ENCODE peak calls at places on chromosome 22, in ten cellular contexts. One of them, this sample, is unnamed.

GRCh38 chr22:38419121-38419863 is 35.7 kb downstream of the KCNJ4 start:
- DNase-seq in OCI-M1: no peak
- DNase-seq in A172: no peak
- DNase-seq in HuH-7.5: no peak
- DNase-seq in colonic mucosa: no peak
- DNase-seq in EH: no peak
- DNase-seq in D721Med: no peak
- DNase-seq in ovary: no peak
- DNase-seq in suprapubic skin: no peak
- DNase-seq in activated CD8-positive, alpha-beta T cell treated with anti-CD3 and anti-CD28 coated beads for 36 hours: no peak
- DNase-seq in this sample: no peak

GRCh38 chr22:29379258-29379657 is 9.1 kb downstream of the AP1B1 start:
- DNase-seq in activated CD8-positive, alpha-beta T cell treated with anti-CD3 and anti-CD28 coated beads for 36 hours: no peak
- DNase-seq in ovary: peak; percentile 12
- DNase-seq in suprapubic skin: no peak
- DNase-seq in OCI-M1: no peak
- DNase-seq in D721Med: no peak
- DNase-seq in A172: no peak
- DNase-seq in EH: no peak
- DNase-seq in colonic mucosa: no peak
- DNase-seq in HuH-7.5: no peak
- DNase-seq in this sample: no peak

GRCh38 chr22:49163960-49164690 is 663.5 kb downstream of the BRD1 start:
- DNase-seq in HuH-7.5: no peak
- DNase-seq in activated CD8-positive, alpha-beta T cell treated with anti-CD3 and anti-CD28 coated beads for 36 hours: no peak
- DNase-seq in suprapubic skin: no peak
- DNase-seq in D721Med: no peak
- DNase-seq in OCI-M1: no peak
- DNase-seq in colonic mucosa: no peak
- DNase-seq in ovary: no peak
- DNase-seq in A172: no peak
- DNase-seq in EH: no peak
- DNase-seq in this sample: no peak

GRCh38 chr22:48433647-48434046 is 1394.0 kb downstream of the BRD1 start:
- DNase-seq in A172: no peak
- DNase-seq in D721Med: no peak
- DNase-seq in ovary: no peak
- DNase-seq in EH: no peak
- DNase-seq in OCI-M1: no peak
- DNase-seq in colonic mucosa: no peak
- DNase-seq in HuH-7.5: no peak
- DNase-seq in activated CD8-positive, alpha-beta T cell treated with anti-CD3 and anti-CD28 coated beads for 36 hours: no peak
- DNase-seq in suprapubic skin: no peak
- DNase-seq in this sample: no peak

GRCh38 chr22:34414467-34415440 is 494.5 kb upstream of the LARGE1 start:
- DNase-seq in EH: peak; percentile 22
- DNase-seq in ovary: no peak
- DNase-seq in OCI-M1: peak; percentile 84
- DNase-seq in A172: peak; percentile 21
- DNase-seq in HuH-7.5: peak; percentile 23
- DNase-seq in D721Med: no peak
- DNase-seq in colonic mucosa: peak; percentile 62
- DNase-seq in suprapubic skin: no peak
- DNase-seq in activated CD8-positive, alpha-beta T cell treated with anti-CD3 and anti-CD28 coated beads for 36 hours: peak; percentile 54
- DNase-seq in this sample: peak; percentile 88

GRCh38 chr22:50206599-50206998 is 5.8 kb downstream of the SELENOO start:
- DNase-seq in activated CD8-positive, alpha-beta T cell treated with anti-CD3 and anti-CD28 coated beads for 36 hours: no peak
- DNase-seq in A172: no peak
- DNase-seq in ovary: no peak
- DNase-seq in D721Med: no peak
- DNase-seq in EH: peak; percentile 61
- DNase-seq in colonic mucosa: no peak
- DNase-seq in HuH-7.5: peak; percentile 88
- DNase-seq in suprapubic skin: no peak
- DNase-seq in OCI-M1: peak; percentile 30
- DNase-seq in this sample: peak; percentile 64

GRCh38 chr22:46803031-46803880 is 40.8 kb downstream of the TBC1D22A start:
- DNase-seq in EH: peak; percentile 14
- DNase-seq in D721Med: peak; percentile 33
- DNase-seq in OCI-M1: peak; percentile 72
- DNase-seq in HuH-7.5: peak; percentile 63
- DNase-seq in colonic mucosa: peak; percentile 43
- DNase-seq in activated CD8-positive, alpha-beta T cell treated with anti-CD3 and anti-CD28 coated beads for 36 hours: peak; percentile 77
- DNase-seq in ovary: no peak
- DNase-seq in A172: no peak
- DNase-seq in suprapubic skin: no peak
- DNase-seq in this sample: peak; percentile 60

GRCh38 chr22:44107341-44107740 is 73.4 kb upstream of the PARVG start:
- DNase-seq in EH: no peak
- DNase-seq in ovary: peak; percentile 3
- DNase-seq in suprapubic skin: no peak
- DNase-seq in D721Med: no peak
- DNase-seq in HuH-7.5: no peak
- DNase-seq in OCI-M1: no peak
- DNase-seq in activated CD8-positive, alpha-beta T cell treated with anti-CD3 and anti-CD28 coated beads for 36 hours: peak; percentile 41
- DNase-seq in colonic mucosa: no peak
- DNase-seq in A172: no peak
- DNase-seq in this sample: no peak

GRCh38 chr22:46380069-46380468 is 44.6 kb downstream of the TRMU start:
- DNase-seq in OCI-M1: no peak
- DNase-seq in A172: no peak
- DNase-seq in HuH-7.5: no peak
- DNase-seq in suprapubic skin: no peak
- DNase-seq in activated CD8-positive, alpha-beta T cell treated with anti-CD3 and anti-CD28 coated beads for 36 hours: no peak
- DNase-seq in EH: no peak
- DNase-seq in colonic mucosa: no peak
- DNase-seq in ovary: no peak
- DNase-seq in D721Med: no peak
- DNase-seq in this sample: no peak

GRCh38 chr22:42919199-42919598 is 62.1 kb upstream of the ARFGAP3 start:
- DNase-seq in A172: peak; percentile 66
- DNase-seq in OCI-M1: no peak
- DNase-seq in D721Med: no peak
- DNase-seq in suprapubic skin: no peak
- DNase-seq in colonic mucosa: no peak
- DNase-seq in HuH-7.5: no peak
- DNase-seq in activated CD8-positive, alpha-beta T cell treated with anti-CD3 and anti-CD28 coated beads for 36 hours: peak; percentile 35
- DNase-seq in ovary: no peak
- DNase-seq in EH: peak; percentile 75
- DNase-seq in this sample: peak; percentile 61

GRCh38 chr22:45877651-45878050 is 99.3 kb downstream of the WNT7B start:
- DNase-seq in activated CD8-positive, alpha-beta T cell treated with anti-CD3 and anti-CD28 coated beads for 36 hours: no peak
- DNase-seq in suprapubic skin: peak; percentile 60
- DNase-seq in colonic mucosa: no peak
- DNase-seq in EH: no peak
- DNase-seq in D721Med: no peak
- DNase-seq in HuH-7.5: no peak
- DNase-seq in ovary: no peak
- DNase-seq in A172: no peak
- DNase-seq in OCI-M1: no peak
- DNase-seq in this sample: no peak

GRCh38 chr22:39534591-39535301 is 2.2 kb upstream of the RPS19BP1 start:
- DNase-seq in suprapubic skin: peak; percentile 93
- DNase-seq in D721Med: no peak
- DNase-seq in OCI-M1: peak; percentile 86
- DNase-seq in colonic mucosa: peak; percentile 91
- DNase-seq in A172: no peak
- DNase-seq in ovary: peak; percentile 89
- DNase-seq in EH: peak; percentile 74
- DNase-seq in HuH-7.5: peak; percentile 76
- DNase-seq in activated CD8-positive, alpha-beta T cell treated with anti-CD3 and anti-CD28 coated beads for 36 hours: peak; percentile 94
- DNase-seq in this sample: peak; percentile 72

GRCh38 chr22:42645938-42646568 is 3.1 kb downstream of the CYB5R3 start:
- DNase-seq in HuH-7.5: no peak
- DNase-seq in A172: no peak
- DNase-seq in activated CD8-positive, alpha-beta T cell treated with anti-CD3 and anti-CD28 coated beads for 36 hours: no peak
- DNase-seq in ovary: peak; percentile 50
- DNase-seq in OCI-M1: no peak
- DNase-seq in D721Med: no peak
- DNase-seq in colonic mucosa: peak; percentile 71
- DNase-seq in EH: no peak
- DNase-seq in suprapubic skin: no peak
- DNase-seq in this sample: no peak

GRCh38 chr22:31272522-31273446 is 19.5 kb downstream of the PIK3IP1 start:
- DNase-seq in HuH-7.5: peak; percentile 69
- DNase-seq in suprapubic skin: no peak
- DNase-seq in A172: peak; percentile 38
- DNase-seq in colonic mucosa: peak; percentile 70
- DNase-seq in activated CD8-positive, alpha-beta T cell treated with anti-CD3 and anti-CD28 coated beads for 36 hours: peak; percentile 66
- DNase-seq in EH: peak; percentile 72
- DNase-seq in D721Med: no peak
- DNase-seq in ovary: peak; percentile 56
- DNase-seq in OCI-M1: peak; percentile 67
- DNase-seq in this sample: peak; percentile 68

GRCh38 chr22:19823638-19824196 is 31.0 kb downstream of the GNB1L start:
- DNase-seq in colonic mucosa: peak; percentile 12
- DNase-seq in HuH-7.5: no peak
- DNase-seq in ovary: no peak
- DNase-seq in D721Med: no peak
- DNase-seq in OCI-M1: no peak
- DNase-seq in activated CD8-positive, alpha-beta T cell treated with anti-CD3 and anti-CD28 coated beads for 36 hours: no peak
- DNase-seq in A172: no peak
- DNase-seq in EH: no peak
- DNase-seq in suprapubic skin: peak; percentile 59
- DNase-seq in this sample: peak; percentile 44

GRCh38 chr22:29842740-29843139 is 4.7 kb upstream of the ASCC2 start:
- DNase-seq in colonic mucosa: no peak
- DNase-seq in suprapubic skin: no peak
- DNase-seq in OCI-M1: peak; percentile 34
- DNase-seq in EH: peak; percentile 83
- DNase-seq in ovary: no peak
- DNase-seq in D721Med: no peak
- DNase-seq in activated CD8-positive, alpha-beta T cell treated with anti-CD3 and anti-CD28 coated beads for 36 hours: no peak
- DNase-seq in HuH-7.5: no peak
- DNase-seq in A172: peak; percentile 51
- DNase-seq in this sample: no peak

GRCh38 chr22:21990449-21991308 is 8.1 kb upstream of the TOP3B start:
- DNase-seq in HuH-7.5: no peak
- DNase-seq in ovary: no peak
- DNase-seq in A172: no peak
- DNase-seq in suprapubic skin: no peak
- DNase-seq in OCI-M1: no peak
- DNase-seq in activated CD8-positive, alpha-beta T cell treated with anti-CD3 and anti-CD28 coated beads for 36 hours: no peak
- DNase-seq in colonic mucosa: no peak
- DNase-seq in D721Med: no peak
- DNase-seq in EH: no peak
- DNase-seq in this sample: no peak

GRCh38 chr22:49999063-49999900 is 13.3 kb downstream of the IL17REL start:
- DNase-seq in EH: no peak
- DNase-seq in ovary: no peak
- DNase-seq in OCI-M1: no peak
- DNase-seq in suprapubic skin: no peak
- DNase-seq in activated CD8-positive, alpha-beta T cell treated with anti-CD3 and anti-CD28 coated beads for 36 hours: no peak
- DNase-seq in colonic mucosa: no peak
- DNase-seq in A172: no peak
- DNase-seq in D721Med: no peak
- DNase-seq in HuH-7.5: no peak
- DNase-seq in this sample: no peak

GRCh38 chr22:39117585-39118191 is 20.6 kb downstream of the APOBEC3H start:
- DNase-seq in colonic mucosa: peak; percentile 70
- DNase-seq in D721Med: no peak
- DNase-seq in A172: no peak
- DNase-seq in EH: peak; percentile 53
- DNase-seq in HuH-7.5: no peak
- DNase-seq in OCI-M1: peak; percentile 82
- DNase-seq in activated CD8-positive, alpha-beta T cell treated with anti-CD3 and anti-CD28 coated beads for 36 hours: peak; percentile 91
- DNase-seq in suprapubic skin: no peak
- DNase-seq in ovary: no peak
- DNase-seq in this sample: peak; percentile 71

GRCh38 chr22:49983148-49984042 is 22.8 kb downstream of the PIM3 start:
- DNase-seq in activated CD8-positive, alpha-beta T cell treated with anti-CD3 and anti-CD28 coated beads for 36 hours: no peak
- DNase-seq in OCI-M1: no peak
- DNase-seq in HuH-7.5: no peak
- DNase-seq in D721Med: no peak
- DNase-seq in EH: no peak
- DNase-seq in suprapubic skin: peak; percentile 72
- DNase-seq in colonic mucosa: no peak
- DNase-seq in A172: no peak
- DNase-seq in ovary: no peak
- DNase-seq in this sample: no peak

GRCh38 chr22:39238561-39238960 is 6.2 kb downstream of the PDGFB start:
- DNase-seq in EH: no peak
- DNase-seq in colonic mucosa: no peak
- DNase-seq in OCI-M1: no peak
- DNase-seq in D721Med: no peak
- DNase-seq in ovary: no peak
- DNase-seq in A172: no peak
- DNase-seq in HuH-7.5: no peak
- DNase-seq in activated CD8-positive, alpha-beta T cell treated with anti-CD3 and anti-CD28 coated beads for 36 hours: no peak
- DNase-seq in suprapubic skin: no peak
- DNase-seq in this sample: no peak

GRCh38 chr22:19943665-19944026 is 2.0 kb upstream of the TXNRD2 start:
- DNase-seq in OCI-M1: peak; percentile 72
- DNase-seq in colonic mucosa: no peak
- DNase-seq in D721Med: no peak
- DNase-seq in ovary: no peak
- DNase-seq in HuH-7.5: no peak
- DNase-seq in A172: peak; percentile 68
- DNase-seq in suprapubic skin: no peak
- DNase-seq in activated CD8-positive, alpha-beta T cell treated with anti-CD3 and anti-CD28 coated beads for 36 hours: no peak
- DNase-seq in EH: peak; percentile 93
- DNase-seq in this sample: peak; percentile 96

GRCh38 chr22:24727218-24727851 is 47.2 kb downstream of the PIWIL3 start:
- DNase-seq in ovary: no peak
- DNase-seq in OCI-M1: peak; percentile 94
- DNase-seq in HuH-7.5: no peak
- DNase-seq in suprapubic skin: no peak
- DNase-seq in activated CD8-positive, alpha-beta T cell treated with anti-CD3 and anti-CD28 coated beads for 36 hours: no peak
- DNase-seq in D721Med: no peak
- DNase-seq in colonic mucosa: peak; percentile 57
- DNase-seq in EH: peak; percentile 85
- DNase-seq in A172: peak; percentile 74
- DNase-seq in this sample: no peak